ENCODE peak calls at places on chromosomes 7 and 10, in nine cellular contexts. S, K, P, A, F, Q, M, C and V are unnamed samples.

GRCh38 chr7:24573554-24574338 is 494 bp downstream of the PALS2 start:
- DNase-seq in C (peak; percentile 42), A (peak; percentile 58), Q (peak; percentile 56), F (peak; percentile 27), S (peak; percentile 13), M (peak; percentile 38), P (peak; percentile 83), K (peak; percentile 5), V (peak; percentile 38)

GRCh38 chr10:122301055-122301810 is 30.1 kb downstream of the BTBD16 start:
- DNase-seq in S (no peak), M (no peak), A (no peak), K (no peak), Q (no peak), F (no peak), C (no peak), P (no peak), V (no peak)

GRCh38 chr7:8357536-8357935 is 75.9 kb upstream of the NXPH1 start:
- DNase-seq in F (no peak), C (no peak), K (no peak), P (peak; percentile 62), S (no peak), A (no peak), Q (peak; percentile 86), M (no peak), V (no peak)

GRCh38 chr10:60905580-60905979 is 38.4 kb downstream of the RHOBTB1 start:
- DNase-seq in S (no peak), Q (no peak), F (no peak), C (no peak), M (no peak), K (no peak), A (no peak), P (no peak), V (no peak)

GRCh38 chr10:63267414-63268138 is 134.4 kb downstream of the NRBF2 start:
- DNase-seq in S (no peak), A (no peak), K (no peak), Q (peak; percentile 16), M (no peak), P (peak; percentile 52), C (no peak), F (peak; percentile 15), V (no peak)

GRCh38 chr10:110088756-110089155 is 81.0 kb downstream of the ADD3 start:
- DNase-seq in K (no peak), Q (no peak), M (no peak), S (no peak), C (no peak), F (no peak), P (no peak), A (no peak), V (no peak)

GRCh38 chr10:62769574-62770242 is 34.8 kb upstream of the ADO start:
- DNase-seq in C (no peak), Q (no peak), F (no peak), M (no peak), A (no peak), K (no peak), S (no peak), P (peak; percentile 0), V (no peak)

GRCh38 chr7:106770191-106770590 is 94.9 kb upstream of the PIK3CG start:
- DNase-seq in K (no peak), C (no peak), P (no peak), S (no peak), A (no peak), F (peak; percentile 27), M (no peak), Q (no peak), V (no peak)

GRCh38 chr10:129491123-129491734 is 24.2 kb downstream of the MGMT start:
- DNase-seq in S (no peak), C (no peak), P (no peak), Q (no peak), F (no peak), M (no peak), A (no peak), K (no peak), V (no peak)

GRCh38 chr7:40643664-40644063 is 508.9 kb downstream of the SUGCT start:
- DNase-seq in K (no peak), P (peak; percentile 12), M (no peak), S (no peak), A (no peak), F (no peak), C (no peak), Q (peak; percentile 82), V (no peak)

GRCh38 chr7:106071999-106072714 is 40.0 kb downstream of the SYPL1 start:
- DNase-seq in Q (no peak), F (no peak), K (no peak), M (peak; percentile 78), S (no peak), C (no peak), P (peak; percentile 94), A (peak; percentile 63), V (no peak)